ENCODE peak calls at places on chromosomes 11 and 22, in ten cellular contexts. G is choroid plexus epithelial cell; O is caudate nucleus; A is stimulated activated CD8-positive, alpha-beta memory T cell treated with anti-CD3 and anti-CD28 coated beads, Interleukin-15, amount 100 ng/mL, for 4 hours; Z is NCI-H146; Y is NCI-H460; S is T-helper 2 cell; C is HEK293T; H is stimulated activated naive CD8-positive, alpha-beta T cell treated with anti-CD3 and anti-CD28 coated beads, Interleukin-15, amount 100 ng/mL, for 72 hours; L is LoVo. J is an unnamed sample.

GRCh38 chr11:95485115-95485900 is 254.3 kb upstream of the SESN3 start:
- DNase-seq in C (no peak), A (no peak), Y (no peak), Z (no peak), G (peak; percentile 11), L (no peak), O (no peak), H (no peak), S (no peak), J (no peak)

GRCh38 chr11:68959465-68960298 is 21.1 kb downstream of the MRGPRD start:
- DNase-seq in Z (no peak), Y (no peak), C (no peak), A (no peak), H (no peak), L (no peak), G (no peak), O (no peak), S (no peak), J (no peak)

GRCh38 chr11:74925281-74925680 is 23.6 kb downstream of the XRRA1 start:
- DNase-seq in G (peak; percentile 17), H (no peak), O (no peak), Z (no peak), S (no peak), Y (no peak), L (no peak), A (no peak), C (no peak), J (no peak)

GRCh38 chr11:40202569-40202968 is 1256.9 kb downstream of the LRRC4C start:
- DNase-seq in O (no peak), Y (no peak), S (no peak), Z (peak; percentile 16), A (no peak), H (no peak), L (no peak), C (no peak), G (no peak), J (no peak)

GRCh38 chr11:44454686-44455085 is 110.8 kb upstream of the CD82 start:
- DNase-seq in Z (no peak), C (no peak), Y (no peak), G (no peak), S (no peak), L (no peak), H (no peak), O (no peak), A (no peak), J (no peak)

GRCh38 chr11:38159038-38159437 is 1561.0 kb upstream of the RAG2 start:
- DNase-seq in H (no peak), A (no peak), G (no peak), Z (no peak), Y (no peak), L (no peak), C (no peak), O (no peak), S (no peak), J (no peak)

GRCh38 chr22:48819232-48819631 is 1008.4 kb downstream of the BRD1 start:
- DNase-seq in G (no peak), O (no peak), Z (no peak), C (no peak), H (no peak), L (no peak), A (no peak), Y (no peak), S (no peak), J (no peak)

GRCh38 chr11:33910261-33910959 is 18.5 kb upstream of the LMO2 start:
- DNase-seq in G (no peak), Z (no peak), O (no peak), H (no peak), A (no peak), Y (no peak), L (no peak), S (no peak), C (no peak), J (no peak)

GRCh38 chr11:69313992-69314391 is 20.0 kb downstream of the MYEOV start:
- DNase-seq in S (no peak), H (no peak), C (no peak), O (no peak), G (no peak), A (no peak), Y (no peak), Z (no peak), L (no peak), J (no peak)

GRCh38 chr11:31233425-31233824 is 136.1 kb downstream of the DCDC1 start:
- DNase-seq in G (peak; percentile 13), S (no peak), L (no peak), H (no peak), Z (peak; percentile 36), Y (no peak), O (no peak), A (no peak), C (no peak), J (no peak)

GRCh38 chr11:72380132-72380503 is 54.2 kb downstream of the CLPB start:
- DNase-seq in G (no peak), L (no peak), Z (no peak), S (no peak), O (no peak), Y (no peak), H (no peak), C (no peak), A (no peak), J (no peak)

GRCh38 chr22:18056161-18056666 is 21.6 kb upstream of the PEX26 start:
- DNase-seq in C (no peak), S (peak; percentile 10), L (no peak), Z (peak; percentile 24), H (no peak), O (peak; percentile 50), G (peak; percentile 56), A (no peak), Y (no peak), J (peak; percentile 44)

GRCh38 chr11:125667151-125667550 is 13.5 kb downstream of the ACRV1 start:
- DNase-seq in S (no peak), A (no peak), O (no peak), G (no peak), H (no peak), L (no peak), Z (no peak), Y (no peak), C (no peak), J (no peak)

GRCh38 chr11:75510626-75511025 is 15.1 kb downstream of the GDPD5 start:
- DNase-seq in H (no peak), S (no peak), C (no peak), O (no peak), G (no peak), A (no peak), Y (no peak), L (no peak), Z (no peak), J (no peak)

GRCh38 chr22:45504703-45505341 is 2.1 kb downstream of the FBLN1 start:
- DNase-seq in L (no peak), O (no peak), S (no peak), C (no peak), Y (no peak), H (no peak), G (peak; percentile 55), Z (no peak), A (no peak), J (peak; percentile 11)

GRCh38 chr11:134388590-134388989 is 23.5 kb downstream of the B3GAT1 start:
- DNase-seq in L (no peak), Z (no peak), G (no peak), C (no peak), S (no peak), A (no peak), O (no peak), H (no peak), Y (no peak), J (no peak)

GRCh38 chr11:26994579-26995210 is 783 bp downstream of the FIBIN start:
- DNase-seq in A (no peak), S (no peak), H (no peak), Y (no peak), Z (peak; percentile 13), O (no peak), C (no peak), L (no peak), G (no peak), J (no peak)

GRCh38 chr11:119347940-119348339 is 1.4 kb upstream of the MFRP start:
- DNase-seq in H (no peak), Y (no peak), Z (peak; percentile 15), O (no peak), L (no peak), C (no peak), S (no peak), G (no peak), A (no peak), J (no peak)

GRCh38 chr11:76663461-76663760 is 7.1 kb downstream of the LRRC32 start:
- DNase-seq in G (no peak), Z (no peak), C (no peak), Y (no peak), H (no peak), L (no peak), S (no peak), O (no peak), A (no peak), J (no peak)